ENCODE peak calls at places on chromosomes 13 and 19, in nine cellular contexts. N is GM19239, F is neural progenitor cell, I is substantia nigra, H is H7, X is DMS 273 treated with DMSO at 0.1 percent for 48 hours, A is iris pigment epithelial cell, Q is heart right ventricle, W is caudate nucleus. K is an unnamed sample.

GRCh38 chr19:6996810-6997209 is 24.4 kb downstream of the MBD3L2B start:
- DNase-seq in Q (no peak), N (no peak), X (no peak), F (no peak), A (no peak), W (no peak), H (no peak), I (no peak), K (no peak)

GRCh38 chr13:85313761-85314503 is 485.3 kb downstream of the SLITRK6 start:
- DNase-seq in F (no peak), A (peak), Q (no peak), W (no peak), N (no peak), H (no peak), I (no peak), X (no peak), K (no peak)

GRCh38 chr19:47243776-47244547 is 12.4 kb upstream of the CCDC9 start:
- DNase-seq in X (peak), A (peak), N (peak), F (peak), H (peak), Q (peak), I (peak), W (peak), K (peak)

GRCh38 chr13:47962237-47962636 is 38.8 kb downstream of the SUCLA2 start:
- DNase-seq in N (no peak), F (no peak), I (no peak), X (no peak), H (no peak), W (no peak), A (no peak), Q (no peak), K (no peak)

GRCh38 chr13:99199541-99200432 is 867 bp upstream of the UBAC2 start:
- DNase-seq in F (no peak), A (peak), N (no peak), X (no peak), Q (no peak), W (no peak), I (no peak), H (no peak), K (no peak)

GRCh38 chr19:48064509-48064908 is 20.6 kb upstream of the CABP5 start:
- DNase-seq in Q (no peak), H (peak), N (no peak), A (peak), F (no peak), X (no peak), I (no peak), W (no peak), K (no peak)

GRCh38 chr13:99866781-99867180 is 104.8 kb downstream of the ZIC5 start:
- DNase-seq in A (no peak), I (no peak), X (no peak), F (no peak), H (no peak), W (no peak), N (no peak), Q (no peak), K (no peak)

GRCh38 chr19:4694211-4694987 is 24.3 kb upstream of the MYDGF start:
- DNase-seq in X (peak), H (no peak), F (no peak), A (peak), N (no peak), Q (no peak), W (peak), I (peak), K (peak)

K was measured in C1 segment of cervical spinal cord.